ENCODE peak calls at places on chromosome 18, in nine cellular contexts. C is hepatocyte, Z is IMR-90, P is esophagus squamous epithelium, S is fibroblast of pulmonary artery, I is AG04449, O is pancreas, N is left lung, R is foreskin fibroblast. V is an unnamed sample.

GRCh38 chr18:63545094-63545493 is 2.9 kb downstream of the SERPINB12 start:
- DNase-seq in C (no peak), Z (no peak), P (no peak), S (no peak), I (no peak), O (no peak), N (no peak), R (peak; percentile 17), V (no peak)

GRCh38 chr18:35998967-35999366 is 26.5 kb downstream of the RMP24 start:
- DNase-seq in C (no peak), Z (no peak), P (no peak), S (peak; percentile 22), I (no peak), O (no peak), N (no peak), R (peak; percentile 24), V (peak; percentile 27)

GRCh38 chr18:38198956-38199355 is 633.4 kb upstream of the CELF4 start:
- DNase-seq in C (no peak), Z (no peak), P (no peak), S (no peak), I (no peak), O (no peak), N (no peak), R (no peak), V (peak; percentile 6)

GRCh38 chr18:63119647-63120046 is 199.9 kb downstream of the BCL2 start:
- DNase-seq in C (no peak), Z (peak; percentile 8), P (no peak), S (peak; percentile 36), I (no peak), O (no peak), N (no peak), R (peak; percentile 64), V (peak; percentile 23)

GRCh38 chr18:63903981-63904570 is 3.7 kb upstream of the SERPINB10 start:
- DNase-seq in C (no peak), Z (no peak), P (no peak), S (no peak), I (no peak), O (no peak), N (no peak), R (no peak), V (peak; percentile 78)

GRCh38 chr18:44742741-44743311 is 62.1 kb downstream of the SETBP1 start:
- DNase-seq in C (no peak), Z (peak; percentile 29), P (no peak), S (peak; percentile 30), I (no peak), O (peak; percentile 32), N (no peak), R (peak; percentile 87), V (no peak)

GRCh38 chr18:73218293-73218692 is 350.5 kb upstream of the NETO1 start:
- DNase-seq in C (no peak), Z (no peak), P (no peak), S (no peak), I (no peak), O (no peak), N (no peak), R (no peak), V (no peak)

GRCh38 chr18:51195602-51196115 is 1.8 kb downstream of the MEX3C start:
- DNase-seq in C (peak; percentile 74), Z (peak; percentile 60), P (no peak), S (peak; percentile 43), I (no peak), O (no peak), N (no peak), R (peak; percentile 65), V (peak; percentile 69)

GRCh38 chr18:40371673-40372072 is 1583.4 kb upstream of the PIK3C3 start:
- DNase-seq in C (no peak), Z (peak; percentile 83), P (no peak), S (peak; percentile 45), I (no peak), O (no peak), N (no peak), R (peak; percentile 87), V (peak; percentile 88)

GRCh38 chr18:58069104-58069503 is 25.1 kb downstream of the NEDD4L start:
- DNase-seq in C (no peak), Z (no peak), P (no peak), S (no peak), I (no peak), O (no peak), N (no peak), R (no peak), V (no peak)

GRCh38 chr18:24595556-24595955 is 135.1 kb downstream of the HRH4 start:
- DNase-seq in C (no peak), Z (no peak), P (no peak), S (no peak), I (no peak), O (no peak), N (no peak), R (no peak), V (no peak)

GRCh38 chr18:471701-472100 is 28.8 kb downstream of the COLEC12 start:
- DNase-seq in C (no peak), Z (no peak), P (no peak), S (peak; percentile 40), I (no peak), O (no peak), N (no peak), R (peak; percentile 61), V (no peak)

GRCh38 chr18:66193938-66194337 is 410.0 kb downstream of the CDH19 start:
- DNase-seq in C (no peak), Z (no peak), P (no peak), S (no peak), I (no peak), O (no peak), N (no peak), R (no peak), V (no peak)

GRCh38 chr18:28147674-28148171 is 29.2 kb downstream of the CDH2 start:
- DNase-seq in C (peak; percentile 39), Z (peak; percentile 85), P (no peak), S (peak; percentile 92), I (no peak), O (no peak), N (no peak), R (no peak), V (peak; percentile 43)

GRCh38 chr18:60943297-60943696 is 389.9 kb upstream of the CDH20 start:
- DNase-seq in C (no peak), Z (no peak), P (no peak), S (no peak), I (no peak), O (no peak), N (no peak), R (no peak), V (no peak)

GRCh38 chr18:9755603-9756002 is 47.5 kb downstream of the RAB31 start:
- DNase-seq in C (no peak), Z (no peak), P (no peak), S (peak; percentile 60), I (no peak), O (no peak), N (no peak), R (no peak), V (no peak)

GRCh38 chr18:23578891-23579653 is 7.2 kb downstream of the NPC1 start:
- DNase-seq in C (no peak), Z (peak; percentile 49), P (no peak), S (peak; percentile 60), I (no peak), O (no peak), N (no peak), R (peak; percentile 57), V (peak; percentile 80)

GRCh38 chr18:13035249-13035914 is 44.2 kb downstream of the CEP192 start:
- DNase-seq in C (no peak), Z (peak; percentile 44), P (no peak), S (peak; percentile 2), I (no peak), O (no peak), N (no peak), R (peak; percentile 39), V (no peak)

GRCh38 chr18:49815927-49816326 is 2.6 kb upstream of the ACAA2 start:
- DNase-seq in C (no peak), Z (no peak), P (no peak), S (no peak), I (no peak), O (no peak), N (no peak), R (no peak), V (no peak)
- H3K4me3 ChIP-seq in C (no peak overlapping the region), Z (no peak overlapping the region), P (no peak overlapping the region), S (no peak overlapping the region), I (no peak overlapping the region), O (no peak overlapping the region), N (no peak overlapping the region), R (no peak overlapping the region), V (no peak overlapping the region)

GRCh38 chr18:77948571-77948970 is 698.9 kb downstream of the GALR1 start:
- DNase-seq in C (no peak), Z (no peak), P (no peak), S (no peak), I (no peak), O (no peak), N (no peak), R (no peak), V (no peak)
- TF ChIP-seq CTCF in C (no peak), Z (no peak), P (no peak), S (no peak), I (no peak), O (no peak), N (no peak), R (no peak), V (no peak)

GRCh38 chr18:31102020-31102684 is at the start of gene DSC2:
- DNase-seq in C (peak; percentile 78), Z (no peak), P (no peak), S (no peak), I (no peak), O (peak; percentile 70), N (peak; percentile 90), R (no peak), V (peak; percentile 83)
- H3K4me3 ChIP-seq in C (peak within 1 kb of the TSS; percentile 84), Z (no peak within 1 kb of the TSS), P (peak within 1 kb of the TSS; percentile 70), S (peak within 1 kb of the TSS; percentile 67), I (no peak within 1 kb of the TSS), O (peak within 1 kb of the TSS; percentile 65), N (peak within 1 kb of the TSS; percentile 49), R (no peak within 1 kb of the TSS), V (peak within 1 kb of the TSS; percentile 80)

DNA sequence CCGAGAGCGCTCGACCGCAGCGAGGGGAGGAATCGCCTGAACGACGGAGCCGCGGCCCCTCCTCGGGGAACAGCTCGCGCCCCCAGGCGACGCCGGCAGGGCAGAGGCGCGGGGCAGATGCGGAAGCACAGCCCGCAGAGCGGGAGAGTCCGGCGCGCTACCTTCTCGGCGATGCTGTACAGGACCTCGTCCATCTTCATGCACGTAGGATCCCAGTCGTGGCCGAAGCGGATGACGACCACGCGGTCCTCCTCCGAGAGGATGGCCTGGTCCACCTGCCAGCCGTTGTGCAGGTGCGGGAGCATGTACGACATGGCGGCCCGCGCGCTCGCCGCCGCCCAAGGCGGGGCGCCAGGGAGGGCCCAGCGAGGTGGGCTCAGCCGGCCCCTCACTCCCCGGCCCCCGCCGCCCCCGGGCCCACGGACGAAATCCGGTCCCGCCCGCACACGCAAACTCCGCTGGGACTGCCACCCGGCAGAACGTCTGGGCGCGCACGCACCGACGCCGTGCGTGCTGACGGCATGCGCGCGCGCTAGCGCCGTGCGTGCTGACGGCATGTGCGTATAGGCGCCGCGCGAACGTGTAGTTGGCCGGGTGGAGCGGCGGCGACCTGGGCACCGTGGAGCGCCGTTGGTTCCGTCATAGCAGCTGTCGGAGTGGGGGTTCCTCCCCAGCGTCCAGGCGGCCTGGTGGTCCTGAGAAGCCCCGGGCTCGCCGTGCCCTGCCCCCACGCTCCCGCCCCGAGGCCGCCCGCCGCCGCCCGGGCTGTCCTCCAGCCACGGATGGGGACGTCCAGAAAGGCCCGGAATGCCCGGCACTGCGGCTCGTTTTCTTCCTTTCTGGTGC is at the start of gene TXNL4A:
- DNase-seq in C (peak; percentile 92), Z (peak; percentile 89), P (peak; percentile 21), S (peak; percentile 89), I (no peak), O (peak; percentile 87), N (peak; percentile 96), R (peak; percentile 96), V (peak; percentile 91)
- TF ChIP-seq CTCF in C (peak; percentile 25), Z (peak; percentile 40), P (peak; percentile 13), S (peak; percentile 29), I (peak; percentile 30), O (no peak), N (no peak), R (peak; percentile 15), V (no peak)